ENCODE peak calls at places on chromosomes 1 and 21, in nine cellular contexts. S is CD4-positive, alpha-beta T cell; R is mesenchymal stem cell; X is H7; J is stimulated activated CD8-positive, alpha-beta memory T cell treated with anti-CD3 and anti-CD28 coated beads, Interleukin-4, amount 100 ng/mL, for 4 hours; F is nucleus accumbens; Y is Kasumi-1; Z is cardiac muscle cell; V is A549. B is an unnamed sample.

GRCh38 chr1:11434506-11434905 is 44.4 kb upstream of the DISP3 start:
- DNase-seq in S (no peak), R (no peak), X (no peak), J (no peak), F (no peak), Y (no peak), Z (no peak), V (no peak), B (no peak)

GRCh38 chr21:36429672-36430546 is 44.7 kb downstream of the CHAF1B start:
- DNase-seq in S (peak), R (peak), X (peak), J (peak), F (no peak), Y (peak), Z (peak), V (peak), B (peak)

GRCh38 chr21:44370027-44370735 is 16.8 kb downstream of the TRPM2 start:
- DNase-seq in S (no peak), R (peak), X (peak), J (no peak), F (no peak), Y (no peak), Z (peak), V (peak), B (peak)

GRCh38 chr1:76023669-76024407 is 50.7 kb upstream of the ST6GALNAC3 start:
- DNase-seq in S (no peak), R (peak), X (no peak), J (no peak), F (no peak), Y (peak), Z (no peak), V (no peak), B (no peak)

GRCh38 chr1:183278736-183279591 is 92.9 kb downstream of the LAMC2 start:
- DNase-seq in S (no peak), R (peak), X (peak), J (no peak), F (no peak), Y (no peak), Z (no peak), V (no peak), B (no peak)

GRCh38 chr1:8004803-8005573 is 21.1 kb downstream of the ERRFI1 start:
- DNase-seq in S (no peak), R (peak), X (no peak), J (no peak), F (no peak), Y (peak), Z (peak), V (peak), B (no peak)

GRCh38 chr1:228469413-228470162 is 17.6 kb upstream of the RNF187 start:
- DNase-seq in S (no peak), R (no peak), X (peak), J (no peak), F (no peak), Y (no peak), Z (no peak), V (no peak), B (no peak)

GRCh38 chr1:59543211-59543668 is 246.3 kb downstream of the FGGY start:
- DNase-seq in S (no peak), R (no peak), X (no peak), J (no peak), F (no peak), Y (no peak), Z (no peak), V (no peak), B (no peak)

GRCh38 chr1:10380594-10381275 is 18.1 kb upstream of the PGD start:
- DNase-seq in S (no peak), R (peak), X (no peak), J (no peak), F (peak), Y (no peak), Z (no peak), V (peak), B (no peak)

GRCh38 chr1:231487019-231487418 is 41.5 kb upstream of the TSNAX start:
- DNase-seq in S (no peak), R (peak), X (no peak), J (no peak), F (no peak), Y (peak), Z (no peak), V (no peak), B (no peak)

GRCh38 chr1:154812911-154813816 is 56.9 kb downstream of the KCNN3 start:
- DNase-seq in S (no peak), R (peak), X (peak), J (no peak), F (no peak), Y (no peak), Z (peak), V (no peak), B (no peak)

GRCh38 chr1:8727809-8728213 is 89.6 kb downstream of the RERE start:
- DNase-seq in S (no peak), R (no peak), X (peak), J (no peak), F (peak), Y (no peak), Z (no peak), V (no peak), B (no peak)

GRCh38 chr1:3545363-3546047 is 65.8 kb downstream of the MEGF6 start:
- DNase-seq in S (no peak), R (peak), X (peak), J (no peak), F (no peak), Y (no peak), Z (peak), V (no peak), B (no peak)

GRCh38 chr1:167431261-167431908 is 86.9 kb downstream of the CD247 start:
- DNase-seq in S (no peak), R (no peak), X (peak), J (no peak), F (no peak), Y (no peak), Z (peak), V (no peak), B (no peak)

GRCh38 chr1:10973956-10974881 is 38.2 kb upstream of the TARDBP start:
- DNase-seq in S (no peak), R (no peak), X (peak), J (no peak), F (no peak), Y (no peak), Z (no peak), V (no peak), B (no peak)

GRCh38 chr21:21712761-21713558 is 714.8 kb downstream of the NCAM2 start:
- DNase-seq in S (no peak), R (peak), X (no peak), J (no peak), F (no peak), Y (no peak), Z (no peak), V (no peak), B (no peak)

GRCh38 chr1:37602750-37603694 is 7.3 kb upstream of the GNL2 start:
- DNase-seq in S (peak), R (peak), X (peak), J (no peak), F (no peak), Y (peak), Z (peak), V (peak), B (peak)

GRCh38 chr21:42997053-42997452 is 22.7 kb downstream of the PKNOX1 start:
- DNase-seq in S (no peak), R (peak), X (no peak), J (no peak), F (no peak), Y (no peak), Z (no peak), V (no peak), B (no peak)

GRCh38 chr1:31666290-31666963 is 21.8 kb upstream of the PEF1 start:
- DNase-seq in S (no peak), R (peak), X (peak), J (no peak), F (no peak), Y (no peak), Z (no peak), V (peak), B (no peak)

GRCh38 chr1:153730468-153730988 is 2.7 kb downstream of the INTS3 start:
- DNase-seq in S (no peak), R (no peak), X (no peak), J (no peak), F (no peak), Y (no peak), Z (no peak), V (no peak), B (no peak)

GRCh38 chr1:109814223-109814622 is 50.5 kb upstream of the EPS8L3 start:
- DNase-seq in S (no peak), R (no peak), X (peak), J (no peak), F (no peak), Y (no peak), Z (no peak), V (no peak), B (no peak)

GRCh38 chr1:226209307-226210059 is 14.0 kb upstream of the MIXL1 start:
- DNase-seq in S (no peak), R (no peak), X (no peak), J (no peak), F (no peak), Y (no peak), Z (peak), V (no peak), B (no peak)

GRCh38 chr1:111738436-111739221 is 566 bp downstream of the INKA2 start:
- DNase-seq in S (no peak), R (peak), X (peak), J (no peak), F (peak), Y (peak), Z (peak), V (peak), B (peak)

GRCh38 chr1:206737729-206738222 is 32.8 kb upstream of the IL19 start:
- DNase-seq in S (no peak), R (no peak), X (no peak), J (no peak), F (no peak), Y (no peak), Z (no peak), V (no peak), B (no peak)

GRCh38 chr1:241972703-241973375 is 15.3 kb downstream of the BECN2 start:
- DNase-seq in S (no peak), R (peak), X (peak), J (no peak), F (no peak), Y (no peak), Z (peak), V (no peak), B (no peak)

GRCh38 chr1:16173447-16174260 is 17.8 kb upstream of the EPHA2 start:
- DNase-seq in S (no peak), R (peak), X (peak), J (no peak), F (no peak), Y (no peak), Z (no peak), V (no peak), B (no peak)

GRCh38 chr1:15370781-15371467 is 38.8 kb upstream of the EFHD2 start:
- DNase-seq in S (no peak), R (no peak), X (no peak), J (no peak), F (peak), Y (no peak), Z (no peak), V (no peak), B (no peak)

GRCh38 chr21:36697473-36698159 is 1.3 kb upstream of the SIM2 start:
- DNase-seq in S (no peak), R (no peak), X (peak), J (no peak), F (no peak), Y (no peak), Z (no peak), V (no peak), B (no peak)

GRCh38 chr1:112297536-112297935 is 98.5 kb upstream of the CTTNBP2NL start:
- DNase-seq in S (no peak), R (no peak), X (no peak), J (no peak), F (no peak), Y (no peak), Z (no peak), V (no peak), B (no peak)

GRCh38 chr1:201585901-201586300 is 47.0 kb downstream of the NAV1 start:
- DNase-seq in S (no peak), R (no peak), X (no peak), J (no peak), F (no peak), Y (no peak), Z (no peak), V (no peak), B (no peak)

GRCh38 chr21:31052489-31053142 is 14.3 kb upstream of the KRTAP19-8 start:
- DNase-seq in S (no peak), R (no peak), X (no peak), J (no peak), F (no peak), Y (no peak), Z (no peak), V (no peak), B (no peak)

GRCh38 chr1:213977486-213977842 is 10.3 kb upstream of the PROX1 start:
- DNase-seq in S (no peak), R (no peak), X (no peak), J (no peak), F (no peak), Y (no peak), Z (peak), V (no peak), B (no peak)

GRCh38 chr1:232271299-232271698 is 358.6 kb downstream of the SIPA1L2 start:
- DNase-seq in S (no peak), R (no peak), X (no peak), J (no peak), F (no peak), Y (no peak), Z (no peak), V (no peak), B (no peak)

GRCh38 chr1:61654067-61654466 is 70.9 kb downstream of the TM2D1 start:
- DNase-seq in S (no peak), R (no peak), X (no peak), J (no peak), F (no peak), Y (no peak), Z (no peak), V (no peak), B (no peak)